ENCODE peak calls at places on chromosomes 11 and 22, in nine cellular contexts. One of them, this sample, is unnamed.

GRCh38 chr11:86183694-86184093 is 60.9 kb upstream of the EED start:
- DNase-seq in body of pancreas: no peak
- DNase-seq in amygdala: no peak
- DNase-seq in spleen: no peak
- DNase-seq in dermis microvascular lymphatic vessel endothelial cell: peak; percentile 3
- DNase-seq in CD8-positive, alpha-beta T cell: no peak
- DNase-seq in activated CD4-positive, alpha-beta memory T cell treated with anti-CD3 and anti-CD28 coated beads, Interleukin-2, amount 10 ng/mL, durations not matched to agents 7 days and 5 days: no peak
- DNase-seq in CD4-positive, alpha-beta T cell: no peak
- DNase-seq in choroid plexus epithelial cell: peak; percentile 86
- DNase-seq in this sample: no peak

GRCh38 chr11:13007702-13008435 is 1.2 kb upstream of the RASSF10 start:
- DNase-seq in spleen: no peak
- DNase-seq in activated CD4-positive, alpha-beta memory T cell treated with anti-CD3 and anti-CD28 coated beads, Interleukin-2, amount 10 ng/mL, durations not matched to agents 7 days and 5 days: no peak
- DNase-seq in body of pancreas: no peak
- DNase-seq in CD4-positive, alpha-beta T cell: no peak
- DNase-seq in amygdala: no peak
- DNase-seq in dermis microvascular lymphatic vessel endothelial cell: no peak
- DNase-seq in choroid plexus epithelial cell: no peak
- DNase-seq in CD8-positive, alpha-beta T cell: no peak
- DNase-seq in this sample: no peak

GRCh38 chr11:100546714-100547113 is 140.4 kb upstream of the ARHGAP42 start:
- DNase-seq in CD8-positive, alpha-beta T cell: no peak
- DNase-seq in amygdala: no peak
- DNase-seq in CD4-positive, alpha-beta T cell: no peak
- DNase-seq in spleen: no peak
- DNase-seq in dermis microvascular lymphatic vessel endothelial cell: peak; percentile 44
- DNase-seq in body of pancreas: no peak
- DNase-seq in activated CD4-positive, alpha-beta memory T cell treated with anti-CD3 and anti-CD28 coated beads, Interleukin-2, amount 10 ng/mL, durations not matched to agents 7 days and 5 days: no peak
- DNase-seq in choroid plexus epithelial cell: peak; percentile 90
- DNase-seq in this sample: no peak

GRCh38 chr22:50218996-50219727 is 18.4 kb downstream of the SELENOO start:
- DNase-seq in spleen: no peak
- DNase-seq in CD8-positive, alpha-beta T cell: no peak
- DNase-seq in CD4-positive, alpha-beta T cell: no peak
- DNase-seq in activated CD4-positive, alpha-beta memory T cell treated with anti-CD3 and anti-CD28 coated beads, Interleukin-2, amount 10 ng/mL, durations not matched to agents 7 days and 5 days: no peak
- DNase-seq in amygdala: no peak
- DNase-seq in body of pancreas: peak; percentile 94
- DNase-seq in dermis microvascular lymphatic vessel endothelial cell: peak; percentile 78
- DNase-seq in choroid plexus epithelial cell: peak; percentile 94
- DNase-seq in this sample: peak; percentile 91

GRCh38 chr11:65215441-65216076 is 33.8 kb downstream of the CAPN1 start:
- DNase-seq in CD8-positive, alpha-beta T cell: no peak
- DNase-seq in dermis microvascular lymphatic vessel endothelial cell: no peak
- DNase-seq in body of pancreas: no peak
- DNase-seq in spleen: no peak
- DNase-seq in amygdala: no peak
- DNase-seq in activated CD4-positive, alpha-beta memory T cell treated with anti-CD3 and anti-CD28 coated beads, Interleukin-2, amount 10 ng/mL, durations not matched to agents 7 days and 5 days: no peak
- DNase-seq in CD4-positive, alpha-beta T cell: no peak
- DNase-seq in choroid plexus epithelial cell: no peak
- DNase-seq in this sample: peak; percentile 74

GRCh38 chr11:19595840-19596751 is 116.5 kb upstream of the NAV2 start:
- DNase-seq in CD8-positive, alpha-beta T cell: no peak
- DNase-seq in choroid plexus epithelial cell: peak; percentile 84
- DNase-seq in spleen: no peak
- DNase-seq in amygdala: no peak
- DNase-seq in CD4-positive, alpha-beta T cell: no peak
- DNase-seq in activated CD4-positive, alpha-beta memory T cell treated with anti-CD3 and anti-CD28 coated beads, Interleukin-2, amount 10 ng/mL, durations not matched to agents 7 days and 5 days: no peak
- DNase-seq in body of pancreas: no peak
- DNase-seq in dermis microvascular lymphatic vessel endothelial cell: peak; percentile 89
- DNase-seq in this sample: peak; percentile 92

GRCh38 chr11:25860677-25861445 is 471.1 kb upstream of the ANO3 start:
- DNase-seq in amygdala: no peak
- DNase-seq in activated CD4-positive, alpha-beta memory T cell treated with anti-CD3 and anti-CD28 coated beads, Interleukin-2, amount 10 ng/mL, durations not matched to agents 7 days and 5 days: no peak
- DNase-seq in choroid plexus epithelial cell: peak; percentile 80
- DNase-seq in body of pancreas: no peak
- DNase-seq in CD8-positive, alpha-beta T cell: no peak
- DNase-seq in CD4-positive, alpha-beta T cell: no peak
- DNase-seq in spleen: no peak
- DNase-seq in dermis microvascular lymphatic vessel endothelial cell: peak; percentile 14
- DNase-seq in this sample: no peak

GRCh38 chr22:38554281-38554680 is 15.7 kb downstream of the DMC1 start:
- DNase-seq in activated CD4-positive, alpha-beta memory T cell treated with anti-CD3 and anti-CD28 coated beads, Interleukin-2, amount 10 ng/mL, durations not matched to agents 7 days and 5 days: no peak
- DNase-seq in spleen: no peak
- DNase-seq in CD4-positive, alpha-beta T cell: no peak
- DNase-seq in dermis microvascular lymphatic vessel endothelial cell: no peak
- DNase-seq in amygdala: no peak
- DNase-seq in choroid plexus epithelial cell: no peak
- DNase-seq in body of pancreas: no peak
- DNase-seq in CD8-positive, alpha-beta T cell: no peak
- DNase-seq in this sample: no peak

GRCh38 chr11:129701706-129702105 is 113.9 kb upstream of the TMEM45B start:
- DNase-seq in CD8-positive, alpha-beta T cell: no peak
- DNase-seq in choroid plexus epithelial cell: no peak
- DNase-seq in activated CD4-positive, alpha-beta memory T cell treated with anti-CD3 and anti-CD28 coated beads, Interleukin-2, amount 10 ng/mL, durations not matched to agents 7 days and 5 days: no peak
- DNase-seq in spleen: no peak
- DNase-seq in amygdala: no peak
- DNase-seq in body of pancreas: no peak
- DNase-seq in CD4-positive, alpha-beta T cell: no peak
- DNase-seq in dermis microvascular lymphatic vessel endothelial cell: no peak
- DNase-seq in this sample: no peak

GRCh38 chr11:65640483-65641207 is 2.7 kb downstream of the SIPA1 start:
- DNase-seq in dermis microvascular lymphatic vessel endothelial cell: peak; percentile 31
- DNase-seq in spleen: peak; percentile 97
- DNase-seq in CD4-positive, alpha-beta T cell: peak; percentile 40
- DNase-seq in choroid plexus epithelial cell: no peak
- DNase-seq in amygdala: no peak
- DNase-seq in body of pancreas: peak; percentile 70
- DNase-seq in CD8-positive, alpha-beta T cell: peak; percentile 49
- DNase-seq in activated CD4-positive, alpha-beta memory T cell treated with anti-CD3 and anti-CD28 coated beads, Interleukin-2, amount 10 ng/mL, durations not matched to agents 7 days and 5 days: peak; percentile 59
- DNase-seq in this sample: peak; percentile 90

GRCh38 chr11:118175031-118175531 is 1.4 kb downstream of the SCN2B start:
- DNase-seq in CD4-positive, alpha-beta T cell: no peak
- DNase-seq in amygdala: no peak
- DNase-seq in dermis microvascular lymphatic vessel endothelial cell: no peak
- DNase-seq in CD8-positive, alpha-beta T cell: no peak
- DNase-seq in body of pancreas: no peak
- DNase-seq in choroid plexus epithelial cell: peak; percentile 15
- DNase-seq in activated CD4-positive, alpha-beta memory T cell treated with anti-CD3 and anti-CD28 coated beads, Interleukin-2, amount 10 ng/mL, durations not matched to agents 7 days and 5 days: no peak
- DNase-seq in spleen: no peak
- DNase-seq in this sample: no peak

GRCh38 chr11:73648629-73649046 is 2.3 kb downstream of the PLEKHB1 start:
- DNase-seq in amygdala: no peak
- DNase-seq in body of pancreas: no peak
- DNase-seq in activated CD4-positive, alpha-beta memory T cell treated with anti-CD3 and anti-CD28 coated beads, Interleukin-2, amount 10 ng/mL, durations not matched to agents 7 days and 5 days: no peak
- DNase-seq in choroid plexus epithelial cell: no peak
- DNase-seq in CD4-positive, alpha-beta T cell: no peak
- DNase-seq in dermis microvascular lymphatic vessel endothelial cell: no peak
- DNase-seq in spleen: no peak
- DNase-seq in CD8-positive, alpha-beta T cell: no peak
- DNase-seq in this sample: no peak

GRCh38 chr11:9861860-9862725 is 198.2 kb downstream of the SWAP70 start:
- DNase-seq in activated CD4-positive, alpha-beta memory T cell treated with anti-CD3 and anti-CD28 coated beads, Interleukin-2, amount 10 ng/mL, durations not matched to agents 7 days and 5 days: peak; percentile 51
- DNase-seq in spleen: no peak
- DNase-seq in dermis microvascular lymphatic vessel endothelial cell: peak; percentile 72
- DNase-seq in amygdala: no peak
- DNase-seq in CD4-positive, alpha-beta T cell: peak; percentile 9
- DNase-seq in body of pancreas: peak; percentile 57
- DNase-seq in CD8-positive, alpha-beta T cell: peak; percentile 32
- DNase-seq in choroid plexus epithelial cell: peak; percentile 95
- DNase-seq in this sample: no peak

GRCh38 chr22:43980579-43980978 is 25.3 kb downstream of the SAMM50 start:
- DNase-seq in activated CD4-positive, alpha-beta memory T cell treated with anti-CD3 and anti-CD28 coated beads, Interleukin-2, amount 10 ng/mL, durations not matched to agents 7 days and 5 days: no peak
- DNase-seq in CD4-positive, alpha-beta T cell: no peak
- DNase-seq in CD8-positive, alpha-beta T cell: no peak
- DNase-seq in dermis microvascular lymphatic vessel endothelial cell: no peak
- DNase-seq in body of pancreas: no peak
- DNase-seq in amygdala: no peak
- DNase-seq in choroid plexus epithelial cell: no peak
- DNase-seq in spleen: no peak
- DNase-seq in this sample: no peak

GRCh38 chr11:134025086-134025437 is 43.8 kb upstream of the JAM3 start:
- DNase-seq in CD8-positive, alpha-beta T cell: no peak
- DNase-seq in CD4-positive, alpha-beta T cell: no peak
- DNase-seq in dermis microvascular lymphatic vessel endothelial cell: no peak
- DNase-seq in amygdala: peak; percentile 29
- DNase-seq in body of pancreas: no peak
- DNase-seq in activated CD4-positive, alpha-beta memory T cell treated with anti-CD3 and anti-CD28 coated beads, Interleukin-2, amount 10 ng/mL, durations not matched to agents 7 days and 5 days: no peak
- DNase-seq in spleen: no peak
- DNase-seq in choroid plexus epithelial cell: no peak
- DNase-seq in this sample: no peak

GRCh38 chr11:21225860-21226259 is 556.5 kb downstream of the NELL1 start:
- DNase-seq in activated CD4-positive, alpha-beta memory T cell treated with anti-CD3 and anti-CD28 coated beads, Interleukin-2, amount 10 ng/mL, durations not matched to agents 7 days and 5 days: no peak
- DNase-seq in body of pancreas: no peak
- DNase-seq in amygdala: no peak
- DNase-seq in spleen: no peak
- DNase-seq in dermis microvascular lymphatic vessel endothelial cell: no peak
- DNase-seq in CD4-positive, alpha-beta T cell: no peak
- DNase-seq in choroid plexus epithelial cell: no peak
- DNase-seq in CD8-positive, alpha-beta T cell: no peak
- DNase-seq in this sample: no peak

GRCh38 chr11:30487200-30487898 is 98.8 kb downstream of the MPPED2 start:
- DNase-seq in CD8-positive, alpha-beta T cell: no peak
- DNase-seq in dermis microvascular lymphatic vessel endothelial cell: peak; percentile 59
- DNase-seq in body of pancreas: peak; percentile 58
- DNase-seq in choroid plexus epithelial cell: peak; percentile 54
- DNase-seq in amygdala: no peak
- DNase-seq in spleen: peak; percentile 67
- DNase-seq in activated CD4-positive, alpha-beta memory T cell treated with anti-CD3 and anti-CD28 coated beads, Interleukin-2, amount 10 ng/mL, durations not matched to agents 7 days and 5 days: no peak
- DNase-seq in CD4-positive, alpha-beta T cell: no peak
- DNase-seq in this sample: peak; percentile 78

GRCh38 chr22:49064836-49065235 is 762.8 kb downstream of the BRD1 start:
- DNase-seq in spleen: no peak
- DNase-seq in amygdala: no peak
- DNase-seq in choroid plexus epithelial cell: no peak
- DNase-seq in CD4-positive, alpha-beta T cell: no peak
- DNase-seq in dermis microvascular lymphatic vessel endothelial cell: no peak
- DNase-seq in body of pancreas: no peak
- DNase-seq in CD8-positive, alpha-beta T cell: no peak
- DNase-seq in activated CD4-positive, alpha-beta memory T cell treated with anti-CD3 and anti-CD28 coated beads, Interleukin-2, amount 10 ng/mL, durations not matched to agents 7 days and 5 days: no peak
- DNase-seq in this sample: peak; percentile 2

GRCh38 chr22:46842606-46843005 is 80.2 kb downstream of the TBC1D22A start:
- DNase-seq in amygdala: no peak
- DNase-seq in choroid plexus epithelial cell: no peak
- DNase-seq in body of pancreas: no peak
- DNase-seq in CD4-positive, alpha-beta T cell: no peak
- DNase-seq in activated CD4-positive, alpha-beta memory T cell treated with anti-CD3 and anti-CD28 coated beads, Interleukin-2, amount 10 ng/mL, durations not matched to agents 7 days and 5 days: no peak
- DNase-seq in CD8-positive, alpha-beta T cell: no peak
- DNase-seq in spleen: no peak
- DNase-seq in dermis microvascular lymphatic vessel endothelial cell: no peak
- DNase-seq in this sample: no peak

GRCh38 chr11:77136074-77136473 is 8.0 kb downstream of the MYO7A start:
- DNase-seq in spleen: no peak
- DNase-seq in amygdala: no peak
- DNase-seq in CD8-positive, alpha-beta T cell: no peak
- DNase-seq in choroid plexus epithelial cell: peak; percentile 54
- DNase-seq in CD4-positive, alpha-beta T cell: no peak
- DNase-seq in body of pancreas: no peak
- DNase-seq in dermis microvascular lymphatic vessel endothelial cell: no peak
- DNase-seq in activated CD4-positive, alpha-beta memory T cell treated with anti-CD3 and anti-CD28 coated beads, Interleukin-2, amount 10 ng/mL, durations not matched to agents 7 days and 5 days: no peak
- DNase-seq in this sample: no peak

GRCh38 chr22:32413715-32414114 is 1.7 kb upstream of the RTCB start:
- DNase-seq in spleen: no peak
- DNase-seq in dermis microvascular lymphatic vessel endothelial cell: peak; percentile 31
- DNase-seq in choroid plexus epithelial cell: peak; percentile 69
- DNase-seq in amygdala: no peak
- DNase-seq in body of pancreas: no peak
- DNase-seq in CD4-positive, alpha-beta T cell: no peak
- DNase-seq in CD8-positive, alpha-beta T cell: no peak
- DNase-seq in activated CD4-positive, alpha-beta memory T cell treated with anti-CD3 and anti-CD28 coated beads, Interleukin-2, amount 10 ng/mL, durations not matched to agents 7 days and 5 days: no peak
- DNase-seq in this sample: no peak

GRCh38 chr11:124315052-124315451 is 1.3 kb upstream of the OR8D1 start:
- DNase-seq in body of pancreas: no peak
- DNase-seq in CD4-positive, alpha-beta T cell: no peak
- DNase-seq in activated CD4-positive, alpha-beta memory T cell treated with anti-CD3 and anti-CD28 coated beads, Interleukin-2, amount 10 ng/mL, durations not matched to agents 7 days and 5 days: no peak
- DNase-seq in dermis microvascular lymphatic vessel endothelial cell: peak; percentile 49
- DNase-seq in CD8-positive, alpha-beta T cell: no peak
- DNase-seq in spleen: no peak
- DNase-seq in choroid plexus epithelial cell: peak; percentile 50
- DNase-seq in amygdala: no peak
- DNase-seq in this sample: no peak

GRCh38 chr11:2090172-2091111 is 48.7 kb downstream of the IGF2 start:
- DNase-seq in CD4-positive, alpha-beta T cell: no peak
- DNase-seq in choroid plexus epithelial cell: no peak
- DNase-seq in amygdala: no peak
- DNase-seq in spleen: peak; percentile 61
- DNase-seq in CD8-positive, alpha-beta T cell: no peak
- DNase-seq in body of pancreas: no peak
- DNase-seq in activated CD4-positive, alpha-beta memory T cell treated with anti-CD3 and anti-CD28 coated beads, Interleukin-2, amount 10 ng/mL, durations not matched to agents 7 days and 5 days: no peak
- DNase-seq in dermis microvascular lymphatic vessel endothelial cell: no peak
- DNase-seq in this sample: peak; percentile 65

GRCh38 chr11:111990381-111990780 is 34.8 kb upstream of the DLAT start:
- DNase-seq in activated CD4-positive, alpha-beta memory T cell treated with anti-CD3 and anti-CD28 coated beads, Interleukin-2, amount 10 ng/mL, durations not matched to agents 7 days and 5 days: no peak
- DNase-seq in amygdala: no peak
- DNase-seq in CD4-positive, alpha-beta T cell: no peak
- DNase-seq in body of pancreas: no peak
- DNase-seq in dermis microvascular lymphatic vessel endothelial cell: no peak
- DNase-seq in CD8-positive, alpha-beta T cell: no peak
- DNase-seq in spleen: no peak
- DNase-seq in choroid plexus epithelial cell: no peak
- DNase-seq in this sample: no peak

GRCh38 chr11:66768088-66768521 is 39.1 kb upstream of the SPTBN2 start:
- DNase-seq in body of pancreas: no peak
- DNase-seq in CD8-positive, alpha-beta T cell: no peak
- DNase-seq in choroid plexus epithelial cell: peak; percentile 62
- DNase-seq in CD4-positive, alpha-beta T cell: no peak
- DNase-seq in activated CD4-positive, alpha-beta memory T cell treated with anti-CD3 and anti-CD28 coated beads, Interleukin-2, amount 10 ng/mL, durations not matched to agents 7 days and 5 days: no peak
- DNase-seq in amygdala: no peak
- DNase-seq in spleen: no peak
- DNase-seq in dermis microvascular lymphatic vessel endothelial cell: no peak
- DNase-seq in this sample: no peak

GRCh38 chr22:44639891-44640617 is 62.0 kb upstream of the PRR5 start:
- DNase-seq in CD8-positive, alpha-beta T cell: no peak
- DNase-seq in dermis microvascular lymphatic vessel endothelial cell: peak; percentile 48
- DNase-seq in spleen: peak; percentile 66
- DNase-seq in body of pancreas: no peak
- DNase-seq in activated CD4-positive, alpha-beta memory T cell treated with anti-CD3 and anti-CD28 coated beads, Interleukin-2, amount 10 ng/mL, durations not matched to agents 7 days and 5 days: no peak
- DNase-seq in choroid plexus epithelial cell: no peak
- DNase-seq in amygdala: no peak
- DNase-seq in CD4-positive, alpha-beta T cell: no peak
- DNase-seq in this sample: peak; percentile 81

GRCh38 chr11:34564807-34565241 is 51.2 kb upstream of the ELF5 start:
- DNase-seq in CD8-positive, alpha-beta T cell: no peak
- DNase-seq in activated CD4-positive, alpha-beta memory T cell treated with anti-CD3 and anti-CD28 coated beads, Interleukin-2, amount 10 ng/mL, durations not matched to agents 7 days and 5 days: no peak
- DNase-seq in amygdala: peak; percentile 35
- DNase-seq in spleen: no peak
- DNase-seq in dermis microvascular lymphatic vessel endothelial cell: no peak
- DNase-seq in choroid plexus epithelial cell: no peak
- DNase-seq in body of pancreas: no peak
- DNase-seq in CD4-positive, alpha-beta T cell: no peak
- DNase-seq in this sample: no peak

GRCh38 chr11:126588630-126589491 is 233.4 kb downstream of the ST3GAL4 start:
- DNase-seq in amygdala: no peak
- DNase-seq in dermis microvascular lymphatic vessel endothelial cell: no peak
- DNase-seq in activated CD4-positive, alpha-beta memory T cell treated with anti-CD3 and anti-CD28 coated beads, Interleukin-2, amount 10 ng/mL, durations not matched to agents 7 days and 5 days: no peak
- DNase-seq in body of pancreas: no peak
- DNase-seq in choroid plexus epithelial cell: no peak
- DNase-seq in CD4-positive, alpha-beta T cell: no peak
- DNase-seq in spleen: peak; percentile 68
- DNase-seq in CD8-positive, alpha-beta T cell: no peak
- DNase-seq in this sample: no peak